ENCODE peak calls at places on chromosomes 12 and 14, in seven cellular contexts. One of them, this sample, is unnamed.

GRCh38 chr14:104363891-104364760 is 215.4 kb upstream of the C14orf180 start:
- DNase-seq in T-helper 22 cell: no peak
- DNase-seq in SK-N-SH: peak; percentile 31
- DNase-seq in T-cell: no peak
- DNase-seq in iPS-NIHi11: no peak
- DNase-seq in fibroblast of the conjunctiva: no peak
- DNase-seq in mesenchymal stem cell: no peak
- DNase-seq in this sample: no peak

GRCh38 chr12:5059358-5059757 is 15.7 kb downstream of the KCNA5 start:
- DNase-seq in T-helper 22 cell: no peak
- DNase-seq in iPS-NIHi11: no peak
- DNase-seq in T-cell: no peak
- DNase-seq in fibroblast of the conjunctiva: no peak
- DNase-seq in SK-N-SH: no peak
- DNase-seq in mesenchymal stem cell: no peak
- DNase-seq in this sample: no peak

GRCh38 chr14:74820288-74820687 is 55.7 kb downstream of the PROX2 start:
- DNase-seq in mesenchymal stem cell: no peak
- DNase-seq in T-cell: no peak
- DNase-seq in SK-N-SH: no peak
- DNase-seq in iPS-NIHi11: no peak
- DNase-seq in T-helper 22 cell: no peak
- DNase-seq in fibroblast of the conjunctiva: no peak
- DNase-seq in this sample: no peak

GRCh38 chr14:35140718-35141581 is 18.6 kb downstream of the PRORP start:
- DNase-seq in mesenchymal stem cell: peak; percentile 45
- DNase-seq in iPS-NIHi11: no peak
- DNase-seq in SK-N-SH: peak; percentile 45
- DNase-seq in T-cell: no peak
- DNase-seq in T-helper 22 cell: no peak
- DNase-seq in fibroblast of the conjunctiva: no peak
- DNase-seq in this sample: peak; percentile 49

GRCh38 chr14:71803539-71804260 is 128.5 kb upstream of the RGS6 start:
- DNase-seq in mesenchymal stem cell: peak; percentile 49
- DNase-seq in SK-N-SH: no peak
- DNase-seq in fibroblast of the conjunctiva: no peak
- DNase-seq in T-cell: no peak
- DNase-seq in T-helper 22 cell: no peak
- DNase-seq in iPS-NIHi11: no peak
- DNase-seq in this sample: peak; percentile 48

GRCh38 chr14:102348376-102348775 is 14.3 kb downstream of the CINP start:
- DNase-seq in SK-N-SH: no peak
- DNase-seq in T-cell: no peak
- DNase-seq in mesenchymal stem cell: no peak
- DNase-seq in iPS-NIHi11: no peak
- DNase-seq in T-helper 22 cell: no peak
- DNase-seq in fibroblast of the conjunctiva: no peak
- DNase-seq in this sample: no peak

GRCh38 chr14:74620497-74620921 is 8.5 kb upstream of the LTBP2 start:
- DNase-seq in SK-N-SH: no peak
- DNase-seq in iPS-NIHi11: no peak
- DNase-seq in mesenchymal stem cell: peak; percentile 95
- DNase-seq in T-cell: no peak
- DNase-seq in T-helper 22 cell: no peak
- DNase-seq in fibroblast of the conjunctiva: no peak
- DNase-seq in this sample: peak; percentile 97

GRCh38 chr12:89529738-89530137 is 3.9 kb upstream of the POC1B start:
- DNase-seq in T-cell: no peak
- DNase-seq in mesenchymal stem cell: peak; percentile 67
- DNase-seq in fibroblast of the conjunctiva: no peak
- DNase-seq in SK-N-SH: peak; percentile 69
- DNase-seq in iPS-NIHi11: peak; percentile 24
- DNase-seq in T-helper 22 cell: no peak
- DNase-seq in this sample: peak; percentile 77

GRCh38 chr14:34027990-34028490 is 77.2 kb upstream of the EGLN3 start:
- DNase-seq in fibroblast of the conjunctiva: no peak
- DNase-seq in T-cell: no peak
- DNase-seq in SK-N-SH: no peak
- DNase-seq in iPS-NIHi11: no peak
- DNase-seq in mesenchymal stem cell: peak; percentile 30
- DNase-seq in T-helper 22 cell: no peak
- DNase-seq in this sample: no peak

GRCh38 chr14:89667983-89668382 is 250.9 kb upstream of the FOXN3 start:
- DNase-seq in fibroblast of the conjunctiva: no peak
- DNase-seq in T-cell: no peak
- DNase-seq in T-helper 22 cell: no peak
- DNase-seq in mesenchymal stem cell: peak; percentile 58
- DNase-seq in iPS-NIHi11: no peak
- DNase-seq in SK-N-SH: no peak
- DNase-seq in this sample: no peak

GRCh38 chr14:53010193-53010592 is 59.3 kb upstream of the FERMT2 start:
- DNase-seq in fibroblast of the conjunctiva: no peak
- DNase-seq in T-cell: no peak
- DNase-seq in SK-N-SH: no peak
- DNase-seq in mesenchymal stem cell: peak; percentile 34
- DNase-seq in T-helper 22 cell: no peak
- DNase-seq in iPS-NIHi11: no peak
- DNase-seq in this sample: no peak

GRCh38 chr14:77044776-77045569 is 16.5 kb upstream of the IRF2BPL start:
- DNase-seq in fibroblast of the conjunctiva: no peak
- DNase-seq in iPS-NIHi11: no peak
- DNase-seq in mesenchymal stem cell: peak; percentile 68
- DNase-seq in SK-N-SH: no peak
- DNase-seq in T-helper 22 cell: no peak
- DNase-seq in T-cell: no peak
- DNase-seq in this sample: no peak

GRCh38 chr14:89237923-89238529 is 179.0 kb downstream of the FOXN3 start:
- DNase-seq in mesenchymal stem cell: no peak
- DNase-seq in SK-N-SH: peak; percentile 61
- DNase-seq in T-cell: no peak
- DNase-seq in iPS-NIHi11: peak; percentile 41
- DNase-seq in fibroblast of the conjunctiva: no peak
- DNase-seq in T-helper 22 cell: no peak
- DNase-seq in this sample: peak; percentile 19

GRCh38 chr14:64549805-64550538 is at the start of gene PPP1R36:
- DNase-seq in SK-N-SH: peak; percentile 71
- DNase-seq in fibroblast of the conjunctiva: no peak
- DNase-seq in mesenchymal stem cell: peak; percentile 30
- DNase-seq in T-helper 22 cell: no peak
- DNase-seq in T-cell: peak; percentile 54
- DNase-seq in iPS-NIHi11: peak; percentile 65
- DNase-seq in this sample: no peak

GRCh38 chr12:108630481-108631207 is 3.0 kb downstream of the SELPLG start:
- DNase-seq in fibroblast of the conjunctiva: no peak
- DNase-seq in mesenchymal stem cell: peak; percentile 79
- DNase-seq in SK-N-SH: no peak
- DNase-seq in iPS-NIHi11: no peak
- DNase-seq in T-helper 22 cell: no peak
- DNase-seq in T-cell: no peak
- DNase-seq in this sample: no peak

GRCh38 chr12:102437511-102437910 is 42.9 kb downstream of the IGF1 start:
- DNase-seq in SK-N-SH: no peak
- DNase-seq in T-cell: no peak
- DNase-seq in T-helper 22 cell: no peak
- DNase-seq in mesenchymal stem cell: no peak
- DNase-seq in fibroblast of the conjunctiva: no peak
- DNase-seq in iPS-NIHi11: no peak
- DNase-seq in this sample: no peak

This sample was measured in dermis blood vessel endothelial cell.